ENCODE peak calls at places on chromosomes 1 and 21, in ten cellular contexts. I is pancreas, Q is cardiac muscle cell, R is brain microvascular endothelial cell, F is left ventricle myocardium inferior, K is heart left ventricle, D is AG09309, P is BJ, J is transverse colon, W is gastrocnemius medialis. L is an unnamed sample.

GRCh38 chr1:210652329-210652954 is 323.7 kb downstream of the HHAT start:
- DNase-seq in Q (no peak), P (no peak), D (no peak), J (no peak), I (no peak), W (no peak), K (no peak), F (no peak), R (no peak), L (no peak)

GRCh38 chr1:153608089-153608672 is 4.8 kb downstream of the S100A16 start:
- DNase-seq in P (no peak), I (no peak), J (no peak), Q (no peak), D (no peak), R (peak), K (no peak), W (no peak), F (no peak), L (no peak)

GRCh38 chr1:20248954-20249612 is 41.6 kb upstream of the VWA5B1 start:
- DNase-seq in Q (no peak), W (no peak), I (no peak), P (no peak), J (no peak), K (no peak), F (no peak), D (no peak), R (no peak), L (no peak)

GRCh38 chr1:162035241-162035640 is 11.6 kb upstream of the OLFML2B start:
- DNase-seq in Q (no peak), I (peak), R (no peak), J (no peak), D (no peak), W (no peak), F (no peak), K (no peak), P (no peak), L (no peak)

GRCh38 chr1:24850353-24850905 is 79.6 kb downstream of the RUNX3 start:
- DNase-seq in Q (no peak), K (no peak), P (no peak), D (no peak), I (no peak), W (no peak), F (no peak), R (peak), J (no peak), L (no peak)

GRCh38 chr1:205689479-205689878 is 9.2 kb upstream of the SLC45A3 start:
- DNase-seq in F (no peak), R (no peak), K (no peak), J (no peak), D (no peak), P (no peak), I (no peak), W (no peak), Q (peak), L (no peak)

GRCh38 chr1:156661932-156662587 is 15.1 kb downstream of the NES start:
- DNase-seq in R (peak), Q (no peak), I (no peak), W (no peak), K (no peak), F (no peak), D (no peak), P (no peak), J (no peak), L (no peak)

GRCh38 chr1:76292418-76293184 is 218.1 kb downstream of the ST6GALNAC3 start:
- DNase-seq in K (no peak), D (no peak), F (no peak), I (no peak), P (no peak), Q (no peak), R (no peak), W (no peak), J (no peak), L (no peak)

GRCh38 chr1:41762251-41762650 is 156.5 kb downstream of the HIVEP3 start:
- DNase-seq in P (no peak), J (no peak), I (no peak), R (no peak), Q (no peak), K (no peak), D (no peak), W (no peak), F (no peak), L (no peak)

GRCh38 chr1:243598433-243598832 is 251.6 kb downstream of the AKT3 start:
- DNase-seq in R (peak), K (no peak), P (peak), Q (no peak), I (no peak), J (no peak), F (no peak), D (peak), W (no peak), L (no peak)

GRCh38 chr1:73593804-73594203 is 604.2 kb downstream of the LRRIQ3 start:
- DNase-seq in F (no peak), P (no peak), W (no peak), D (no peak), J (no peak), R (peak), K (no peak), I (no peak), Q (peak), L (no peak)

GRCh38 chr1:214824758-214825157 is 221.8 kb downstream of the CENPF start:
- DNase-seq in F (no peak), Q (no peak), J (no peak), D (no peak), I (no peak), P (no peak), K (no peak), W (no peak), R (no peak), L (no peak)

GRCh38 chr21:39384674-39385298 is 35.9 kb upstream of the HMGN1 start:
- DNase-seq in P (no peak), D (no peak), Q (no peak), F (no peak), K (no peak), J (no peak), I (no peak), R (peak), W (no peak), L (no peak)

GRCh38 chr1:3399732-3400131 is 54.7 kb upstream of the ARHGEF16 start:
- DNase-seq in F (no peak), K (no peak), R (no peak), I (no peak), J (no peak), P (no peak), D (peak), Q (no peak), W (no peak), L (no peak)

DNA sequence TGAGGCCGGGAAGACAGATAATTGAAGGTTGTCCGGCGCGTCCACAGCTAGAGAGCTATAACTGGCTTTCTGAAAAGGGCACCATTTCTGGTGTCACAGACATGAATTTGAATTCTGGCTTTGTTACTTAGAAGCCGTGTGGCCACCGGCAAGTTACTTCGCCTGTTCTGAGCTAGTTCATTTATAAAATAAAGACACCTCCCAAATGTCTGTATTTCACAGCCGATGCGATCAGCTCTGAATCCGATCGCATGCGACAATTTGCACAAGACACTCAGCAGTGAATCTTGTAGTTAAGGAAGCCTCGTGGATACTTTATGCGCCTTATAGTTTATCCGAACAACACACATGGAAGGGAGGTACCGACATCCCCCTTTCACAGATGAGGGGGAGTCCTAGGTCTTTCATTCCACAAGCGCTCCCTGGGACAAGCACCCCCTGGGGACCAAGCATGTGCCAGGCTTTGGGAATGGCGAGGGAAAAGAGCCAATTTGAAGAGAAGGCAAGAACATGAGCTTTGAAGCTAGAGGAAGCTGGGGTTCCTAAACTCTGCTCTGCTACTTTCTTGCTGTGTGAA is 4.0 kb downstream of the ID3 start:
- DNase-seq in Q (peak), I (no peak), P (no peak), F (no peak), K (peak), W (no peak), D (no peak), R (peak), J (peak), L (no peak)
- H3K4me3 ChIP-seq in Q (peak), I (peak), P (peak), F (peak), K (peak), W (peak), D (peak), R (peak), J (peak), L (peak)

DNA sequence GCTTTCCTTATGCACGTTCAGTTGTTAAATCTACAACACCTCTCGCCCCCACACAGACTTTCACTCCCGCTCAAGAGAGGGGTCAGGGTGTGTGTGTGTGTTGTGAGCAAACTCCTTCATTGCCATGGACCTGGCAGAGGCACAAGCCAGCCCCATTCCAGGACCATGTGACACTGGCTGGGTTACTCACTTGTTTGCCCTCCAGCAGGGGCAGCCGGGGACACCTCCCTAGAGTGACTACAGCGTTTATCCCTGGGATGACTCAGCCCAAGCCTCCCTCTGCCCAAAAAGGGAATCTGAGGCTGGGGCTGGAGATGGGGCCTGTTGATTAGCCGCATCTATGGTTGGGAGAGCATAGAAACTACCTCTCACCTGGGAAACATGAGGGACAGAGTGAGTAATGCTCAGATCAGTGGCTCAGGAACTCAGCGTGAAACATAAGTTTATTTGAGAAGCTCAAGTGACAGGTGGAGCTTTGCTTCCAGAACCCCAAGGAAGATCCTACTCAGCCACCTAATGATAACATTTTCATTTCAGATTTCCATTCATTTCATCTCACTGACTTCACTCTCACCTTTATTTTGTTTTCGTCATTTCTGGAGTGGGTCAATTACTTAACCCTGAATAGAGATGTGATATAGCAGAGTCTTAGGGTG is 145.3 kb upstream of the DUSP10 start:
- DNase-seq in P (no peak), J (peak), I (peak), D (peak), Q (no peak), R (peak), W (peak), K (peak), F (peak), L (peak)
- TF ChIP-seq CTCF in P (peak), J (no peak), I (no peak), D (no peak), Q (no peak), R (peak), W (no peak), K (no peak), F (no peak), L (peak)

GRCh38 chr1:39080269-39080826 is 54.2 kb downstream of the NDUFS5 start:
- DNase-seq in I (no peak), F (no peak), Q (no peak), W (no peak), P (no peak), K (no peak), R (no peak), D (no peak), J (no peak), L (no peak)

GRCh38 chr1:39082811-39083576 is 56.8 kb downstream of the NDUFS5 start:
- DNase-seq in D (no peak), J (no peak), F (no peak), Q (no peak), I (no peak), P (no peak), W (no peak), K (no peak), R (no peak), L (no peak)

GRCh38 chr1:39080884-39081265 is 54.7 kb downstream of the NDUFS5 start:
- DNase-seq in P (no peak), K (no peak), W (no peak), R (no peak), I (peak), J (no peak), F (no peak), D (no peak), Q (peak), L (no peak)

GRCh38 chr1:39082140-39082799 is 56.1 kb downstream of the NDUFS5 start:
- DNase-seq in K (no peak), R (no peak), D (no peak), Q (no peak), J (no peak), F (no peak), P (no peak), I (no peak), W (no peak), L (no peak)

GRCh38 chr1:39081266-39082139 is 55.4 kb downstream of the NDUFS5 start:
- DNase-seq in F (peak), J (peak), R (no peak), W (no peak), P (no peak), K (no peak), D (no peak), I (peak), Q (peak), L (no peak)
- H3K4me3 ChIP-seq in F (peak), J (peak), R (peak), W (peak), P (peak), K (peak), D (peak), I (peak), Q (peak), L (peak)

DNA sequence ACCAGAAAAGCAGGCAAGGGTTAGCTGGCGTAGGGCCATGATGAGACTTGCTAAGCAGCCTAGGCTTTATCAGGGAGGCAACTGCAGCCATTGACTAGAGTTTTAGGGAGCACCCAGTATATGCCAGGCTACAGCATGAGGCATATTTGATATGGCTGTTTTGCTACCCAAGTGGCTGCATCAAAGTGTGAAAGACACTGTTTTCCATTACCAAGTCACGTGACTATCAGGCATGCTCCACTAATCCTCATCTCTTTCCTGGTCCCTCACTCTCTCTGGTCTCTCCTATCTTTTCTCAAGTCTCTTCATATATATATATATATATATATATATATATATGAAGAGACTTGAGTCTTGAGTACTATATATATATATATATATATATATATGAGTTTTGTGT is 206.7 kb upstream of the POU3F1 start:
- DNase-seq in Q (no peak), P (no peak), R (no peak), I (no peak), F (no peak), D (no peak), W (no peak), J (no peak), K (no peak), L (no peak)
- TF ChIP-seq CTCF in Q (no peak), P (no peak), R (no peak), I (no peak), F (no peak), D (no peak), W (no peak), J (no peak), K (no peak), L (no peak)

DNA sequence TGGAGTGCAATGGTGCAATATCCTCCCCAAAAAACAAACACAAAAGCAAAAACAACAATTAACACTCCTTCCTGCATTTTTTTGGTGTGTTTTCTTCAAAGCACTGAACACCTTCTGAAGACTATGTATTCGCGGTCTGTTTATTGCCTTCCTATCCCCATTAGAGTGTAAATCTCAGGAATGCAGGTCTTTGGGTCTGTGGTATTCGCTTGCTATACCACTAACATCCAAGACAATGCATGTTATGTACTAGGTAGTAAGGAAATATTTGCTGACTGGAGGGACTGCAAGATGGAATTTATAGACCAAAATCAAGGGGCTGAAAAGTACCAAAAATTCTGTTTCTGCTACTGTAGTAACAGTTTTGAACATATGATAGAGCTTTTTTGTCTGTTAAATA is 299.4 kb downstream of the RYR2 start:
- DNase-seq in Q (no peak), K (no peak), F (no peak), P (no peak), J (no peak), R (no peak), W (no peak), D (no peak), I (no peak), L (no peak)
- H3K4me3 ChIP-seq in Q (no peak), K (no peak), F (no peak), P (no peak), J (no peak), R (no peak), W (no peak), D (no peak), I (no peak), L (no peak)